ENCODE peak calls at places on chromosome 1, in four cellular contexts. R is A549, U is GM12878, V is HepG2. S is an unnamed sample.

GRCh38 chr1:245546875-245547274 is 392.1 kb downstream of the KIF26B start:
- DNase-seq in R (no peak), U (no peak), V (no peak), S (no peak)

GRCh38 chr1:17201201-17202021 is 3.5 kb upstream of the PADI1 start:
- DNase-seq in R (no peak), U (no peak), V (no peak), S (no peak)

GRCh38 chr1:220726634-220727033 is 21.5 kb upstream of the MTARC2 start:
- DNase-seq in R (no peak), U (no peak), V (no peak), S (peak)

GRCh38 chr1:36865080-36865900 is 169.0 kb downstream of the GRIK3 start:
- DNase-seq in R (no peak), U (no peak), V (no peak), S (peak)

GRCh38 chr1:243286409-243287127 is 30.7 kb downstream of the SDCCAG8 start:
- DNase-seq in R (no peak), U (no peak), V (no peak), S (no peak)

GRCh38 chr1:83900530-83900929 is 98.4 kb downstream of the TTLL7 start:
- DNase-seq in R (no peak), U (no peak), V (no peak), S (no peak)

GRCh38 chr1:220921498-220921897 is 42.3 kb downstream of the HLX start:
- DNase-seq in R (no peak), U (no peak), V (no peak), S (no peak)

GRCh38 chr1:7517611-7518330 is 253.3 kb upstream of the VAMP3 start:
- DNase-seq in R (no peak), U (no peak), V (no peak), S (no peak)

GRCh38 chr1:940121-941026 is 16.7 kb downstream of the SAMD11 start:
- DNase-seq in R (no peak), U (no peak), V (peak), S (peak)

GRCh38 chr1:212792396-212792908 is 758 bp downstream of the TATDN3 start:
- DNase-seq in R (no peak), U (no peak), V (no peak), S (no peak)

GRCh38 chr1:1045129-1045528 is 25.2 kb downstream of the AGRN start:
- DNase-seq in R (no peak), U (no peak), V (no peak), S (no peak)

GRCh38 chr1:231695439-231696255 is 69.1 kb downstream of the DISC1 start:
- DNase-seq in R (no peak), U (no peak), V (no peak), S (no peak)

GRCh38 chr1:235004840-235005391 is 123.7 kb downstream of the TOMM20 start:
- DNase-seq in R (no peak), U (no peak), V (no peak), S (no peak)

GRCh38 chr1:232150770-232151548 is 479.0 kb downstream of the SIPA1L2 start:
- DNase-seq in R (no peak), U (no peak), V (no peak), S (no peak)

GRCh38 chr1:198304431-198304830 is 147.6 kb downstream of the NEK7 start:
- DNase-seq in R (no peak), U (no peak), V (no peak), S (no peak)

GRCh38 chr1:242129103-242129502 is 130.2 kb upstream of the MAP1LC3C start:
- DNase-seq in R (peak), U (no peak), V (peak), S (peak)

GRCh38 chr1:177873238-177873637 is 96.6 kb downstream of the SEC16B start:
- DNase-seq in R (no peak), U (no peak), V (peak), S (no peak)

GRCh38 chr1:29249170-29249691 is 12.9 kb downstream of the PTPRU start:
- DNase-seq in R (no peak), U (no peak), V (no peak), S (no peak)
- TF ChIP-seq HDAC2 in R (no peak), U (no peak), V (no peak), S (no peak)

GRCh38 chr1:168665975-168666374 is 63.0 kb downstream of the DPT start:
- DNase-seq in R (no peak), U (no peak), V (no peak), S (no peak)
- TF ChIP-seq MYC in R (no peak), U (no peak), V (no peak), S (no peak)

DNA sequence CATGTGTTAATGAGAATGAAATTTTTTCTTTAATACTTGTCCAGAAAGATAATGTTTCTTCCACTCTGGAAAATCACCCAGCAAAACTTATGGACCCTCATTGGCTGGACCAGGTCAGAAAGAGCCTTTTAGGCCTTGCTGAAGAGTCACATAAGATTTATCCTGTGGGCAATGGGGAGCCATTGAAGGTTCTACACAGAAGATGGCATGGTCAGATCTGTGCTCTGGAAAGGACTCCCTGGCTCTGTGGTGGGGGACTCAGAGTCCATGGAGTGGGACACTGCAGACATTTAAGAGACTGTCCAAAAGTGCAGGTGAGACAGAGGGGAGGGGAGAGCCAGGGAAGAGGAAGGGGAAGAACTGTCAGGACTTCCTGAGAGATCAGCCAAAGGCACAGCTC is 66.4 kb downstream of the DHRS3 start:
- DNase-seq in R (no peak), U (no peak), V (no peak), S (no peak)
- TF ChIP-seq HDAC2 in R (no peak), U (no peak), V (no peak), S (peak)

GRCh38 chr1:180264595-180264994 is 34.5 kb downstream of the LHX4 start:
- DNase-seq in R (no peak), U (no peak), V (no peak), S (no peak)
- TF ChIP-seq MYC in R (no peak), U (no peak), V (no peak), S (no peak)

GRCh38 chr1:19925342-19926070 is 2.1 kb upstream of the PLA2G2E start:
- DNase-seq in R (no peak), U (no peak), V (peak), S (no peak)
- TF ChIP-seq HDAC2 in R (no peak), U (no peak), V (peak), S (no peak)

GRCh38 chr1:160095382-160096105 is 2.9 kb downstream of the IGSF8 start:
- DNase-seq in R (no peak), U (no peak), V (no peak), S (no peak)
- TF ChIP-seq MYC in R (no peak), U (no peak), V (no peak), S (no peak)

DNA sequence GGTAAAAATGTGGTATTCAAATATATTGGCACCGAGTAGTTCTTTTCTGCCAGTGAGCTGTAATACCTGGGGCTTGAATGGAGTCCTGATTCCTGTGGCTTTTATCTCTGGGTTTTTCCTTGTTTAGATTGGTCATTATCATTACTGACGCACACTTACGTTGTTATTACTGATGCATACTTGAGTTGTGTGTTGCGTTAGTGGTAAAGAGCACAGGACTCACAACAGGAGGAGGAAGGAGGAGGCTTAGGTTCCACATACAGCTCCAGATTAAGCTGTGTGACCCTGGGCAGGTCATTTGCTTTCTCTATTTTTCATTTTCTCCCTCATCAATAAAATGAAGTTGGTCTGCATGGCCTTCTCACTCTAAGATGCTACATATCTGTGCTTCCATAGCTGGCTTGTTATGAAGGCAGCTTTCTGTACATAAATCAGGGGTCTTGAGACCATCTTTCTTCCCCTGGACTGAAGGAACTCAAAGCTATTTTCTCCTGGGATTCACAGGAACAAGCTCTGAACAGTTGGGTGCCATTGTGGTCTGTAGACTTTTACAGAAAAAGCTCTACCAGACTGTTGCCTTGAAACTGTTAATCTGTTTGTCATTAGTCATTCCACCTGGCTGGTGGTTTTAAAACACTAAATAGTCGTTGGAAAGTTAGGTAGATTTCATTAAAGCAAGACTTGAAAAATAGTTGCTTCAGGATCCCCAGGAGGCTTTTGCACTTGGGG is 5.6 kb downstream of the ARID1A start:
- DNase-seq in R (no peak), U (no peak), V (no peak), S (no peak)
- TF ChIP-seq HDAC2 in R (no peak), U (no peak), V (no peak), S (no peak)

S was measured in K562.